ENCODE peak calls at places on chromosomes 2 and 18, in ten cellular contexts. J is fibroblast of the aortic adventitia; I is prostate gland; A is A549; F is neural crest cell; W is CD8-positive, alpha-beta T cell; R is Peyer's patch; M is kidney epithelial cell; E is AG09309; S is body of pancreas. O is an unnamed sample.

GRCh38 chr2:146837857-146838256 is 1007.0 kb upstream of the ACVR2A start:
- DNase-seq in W (no peak), M (peak), R (no peak), J (peak), S (no peak), F (no peak), E (no peak), A (no peak), I (no peak), O (no peak)

GRCh38 chr2:84181927-84182326 is 277.2 kb downstream of the SUCLG1 start:
- DNase-seq in E (no peak), J (no peak), W (no peak), S (no peak), M (no peak), F (no peak), I (no peak), A (no peak), R (no peak), O (no peak)

GRCh38 chr2:160970052-160970846 is 190.0 kb upstream of the TANK start:
- DNase-seq in M (peak), W (no peak), S (peak), F (peak), R (peak), I (no peak), A (peak), E (peak), J (peak), O (no peak)

GRCh38 chr2:122098301-122098700 is 342.9 kb downstream of the TSN start:
- DNase-seq in F (no peak), J (no peak), A (no peak), E (no peak), M (no peak), R (no peak), S (no peak), W (no peak), I (no peak), O (no peak)

GRCh38 chr2:144477943-144478283 is 42.0 kb downstream of the ZEB2 start:
- DNase-seq in W (no peak), S (no peak), M (peak), J (no peak), E (no peak), R (no peak), F (no peak), A (no peak), I (no peak), O (no peak)

GRCh38 chr2:128623776-128624424 is 305.2 kb upstream of the HS6ST1 start:
- DNase-seq in S (no peak), E (peak), J (peak), M (peak), I (peak), R (no peak), F (no peak), A (no peak), W (no peak), O (peak)

GRCh38 chr2:169001116-169001815 is 29.9 kb downstream of the ABCB11 start:
- DNase-seq in M (no peak), E (no peak), R (no peak), S (no peak), J (no peak), A (no peak), F (no peak), W (no peak), I (no peak), O (no peak)

GRCh38 chr2:241571821-241572620 is 13.5 kb downstream of the BOK start:
- DNase-seq in F (no peak), R (no peak), S (no peak), J (no peak), M (no peak), A (no peak), W (no peak), I (no peak), E (no peak), O (peak)

GRCh38 chr2:202671317-202672035 is 36.7 kb downstream of the FAM117B start:
- DNase-seq in S (no peak), F (no peak), I (no peak), A (no peak), W (no peak), J (peak), M (no peak), R (no peak), E (no peak), O (no peak)

GRCh38 chr18:11955299-11956029 is 25.8 kb upstream of the IMPA2 start:
- DNase-seq in F (no peak), A (peak), M (no peak), J (peak), I (no peak), S (peak), R (no peak), W (no peak), E (peak), O (no peak)

GRCh38 chr2:21256006-21256405 is 132.2 kb downstream of the TDRD15 start:
- DNase-seq in R (no peak), F (no peak), A (peak), M (peak), W (no peak), I (no peak), S (no peak), J (no peak), E (no peak), O (no peak)

GRCh38 chr2:55567298-55567697 is 47.8 kb downstream of the CFAP36 start:
- DNase-seq in W (no peak), F (no peak), I (no peak), R (no peak), E (no peak), A (no peak), S (no peak), M (no peak), J (peak), O (no peak)

GRCh38 chr2:197803033-197803444 is 1.4 kb upstream of the PLCL1 start:
- DNase-seq in W (no peak), I (peak), J (peak), A (peak), S (no peak), F (no peak), E (peak), M (no peak), R (no peak), O (no peak)

GRCh38 chr18:55110436-55110835 is 151.2 kb upstream of the CCDC68 start:
- DNase-seq in A (no peak), M (no peak), S (no peak), F (no peak), I (no peak), J (no peak), R (no peak), E (no peak), W (no peak), O (no peak)

GRCh38 chr2:178767099-178768060 is 39.8 kb downstream of the TTN start:
- DNase-seq in M (no peak), I (no peak), J (no peak), W (no peak), R (no peak), E (no peak), A (no peak), F (no peak), S (no peak), O (no peak)

GRCh38 chr18:12271376-12272235 is 17.4 kb downstream of the CIDEA start:
- DNase-seq in S (peak), F (peak), J (peak), E (no peak), M (no peak), A (peak), R (peak), W (peak), I (peak), O (no peak)

GRCh38 chr2:137123241-137123640 is 357.9 kb downstream of the THSD7B start:
- DNase-seq in A (no peak), S (no peak), J (peak), I (no peak), R (no peak), W (no peak), E (peak), F (no peak), M (no peak), O (no peak)

GRCh38 chr2:86105252-86105968 is at the start of gene POLR1A:
- DNase-seq in E (peak), R (peak), F (peak), I (peak), W (peak), A (peak), J (peak), S (peak), M (peak), O (peak)
- TF ChIP-seq CTCF in E (peak), R (no peak), F (peak), I (peak), W (no peak), A (no peak), J (peak), S (no peak), M (no peak), O (no peak)

GRCh38 chr2:53200072-53200471 is 567.5 kb upstream of the CHAC2 start:
- DNase-seq in M (no peak), S (no peak), F (no peak), E (no peak), I (no peak), W (no peak), R (no peak), A (no peak), J (no peak), O (no peak)

GRCh38 chr2:53202063-53202462 is 565.5 kb upstream of the CHAC2 start:
- DNase-seq in A (peak), J (peak), S (peak), F (no peak), M (peak), E (peak), I (peak), W (no peak), R (no peak), O (no peak)
- TF ChIP-seq CTCF in A (peak), J (peak), S (no peak), F (no peak), M (peak), E (no peak), I (peak), W (no peak), R (no peak), O (no peak)

DNA sequence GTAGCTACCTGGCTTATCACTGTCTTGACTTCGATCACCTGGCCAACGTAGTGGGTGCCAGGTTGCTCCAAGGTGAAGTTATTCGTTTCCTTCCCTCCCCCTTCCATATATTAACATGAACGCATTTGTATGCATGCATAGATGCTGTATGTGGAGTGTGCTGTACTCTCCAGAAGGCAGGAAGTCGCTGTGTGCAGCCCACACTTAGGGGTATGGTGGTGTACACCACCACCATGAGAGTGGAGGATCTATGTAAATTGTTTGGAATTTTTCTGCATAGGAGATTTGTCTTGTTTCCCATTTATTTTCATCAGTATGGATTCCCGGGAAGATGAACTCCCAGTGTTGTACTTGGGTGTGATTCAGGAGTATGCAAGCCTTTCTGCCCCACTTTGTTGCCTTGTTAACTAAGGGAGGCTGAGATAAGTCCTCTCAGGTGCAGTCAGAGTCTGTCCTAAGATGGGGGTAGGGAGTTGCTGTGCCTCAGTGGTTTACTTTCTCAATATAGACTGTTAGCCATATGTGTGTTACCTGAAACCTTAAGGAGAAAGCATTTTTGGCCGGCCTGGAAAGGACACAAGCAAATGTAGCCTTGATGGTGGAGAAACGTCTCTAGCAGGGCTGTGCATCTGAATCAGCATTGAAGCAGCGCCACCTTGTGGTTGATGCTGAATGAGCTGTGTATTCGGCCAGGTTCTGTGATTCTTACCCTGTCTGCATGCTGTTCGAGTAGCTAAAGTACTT is 149.8 kb downstream of the TANC1 start:
- DNase-seq in A (peak), I (peak), M (no peak), F (peak), J (peak), E (no peak), W (peak), S (peak), R (peak), O (peak)
- TF ChIP-seq CTCF in A (peak), I (peak), M (peak), F (peak), J (peak), E (peak), W (peak), S (peak), R (peak), O (peak)

DNA sequence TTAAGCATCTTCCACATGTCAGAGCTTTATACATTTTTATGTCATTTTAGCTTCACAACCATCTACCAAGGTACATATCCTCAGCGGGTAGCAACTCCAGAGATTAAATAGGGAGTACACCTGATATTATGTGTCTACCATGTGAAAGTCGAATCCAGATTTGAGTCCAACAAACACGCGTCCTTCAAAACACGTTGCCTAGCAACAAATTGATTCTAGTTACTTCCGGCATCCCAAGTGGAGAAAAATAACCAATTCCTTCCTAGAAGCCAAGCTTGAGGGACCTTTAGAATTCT is 222 bp upstream of the ERICH2 start:
- DNase-seq in A (no peak), S (no peak), J (no peak), E (no peak), F (no peak), W (no peak), I (no peak), M (peak), R (no peak), O (no peak)
- TF ChIP-seq CTCF in A (no peak), S (no peak), J (no peak), E (no peak), F (no peak), W (no peak), I (no peak), M (no peak), R (no peak), O (no peak)

DNA sequence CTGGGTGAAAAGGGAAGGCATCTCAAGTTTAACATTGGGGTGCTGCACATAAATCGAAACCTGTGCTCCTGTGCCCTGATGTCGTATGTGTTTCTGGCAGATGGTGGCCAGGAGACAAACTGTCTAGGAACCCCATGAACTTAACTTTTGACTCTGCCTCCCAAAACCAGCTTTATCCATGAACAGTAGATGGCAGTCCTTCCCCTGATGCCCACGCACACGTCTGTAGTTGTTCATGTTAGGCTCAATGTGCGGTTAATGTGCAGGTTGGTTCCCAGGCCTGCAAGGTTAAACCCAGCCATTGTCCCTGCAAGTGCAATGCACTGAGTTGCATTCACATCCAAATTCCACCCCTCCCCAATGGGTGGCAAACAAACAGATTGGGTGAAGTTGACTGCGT is 44.1 kb upstream of the SIX3 start:
- DNase-seq in I (no peak), W (no peak), J (no peak), M (no peak), S (no peak), A (peak), R (no peak), E (no peak), F (no peak), O (no peak)
- TF ChIP-seq CTCF in I (no peak), W (no peak), J (no peak), M (peak), S (no peak), A (peak), R (no peak), E (no peak), F (no peak), O (no peak)